ENCODE peak calls at places on chromosomes 11 and 22, in four cellular contexts. One of them, this sample, is unnamed.

GRCh38 chr11:55481416-55481815 is 72.9 kb upstream of the OR4C15 start:
- DNase-seq in endothelial cell: no peak
- DNase-seq in mesendoderm: no peak
- DNase-seq in Daoy: no peak
- DNase-seq in this sample: no peak

GRCh38 chr11:97361812-97362378 is 972.1 kb downstream of the JRKL start:
- DNase-seq in mesendoderm: no peak
- DNase-seq in Daoy: no peak
- DNase-seq in endothelial cell: no peak
- DNase-seq in this sample: no peak

GRCh38 chr22:40635940-40636379 is 559 bp downstream of the MRTFA start:
- DNase-seq in endothelial cell: no peak
- DNase-seq in Daoy: no peak
- DNase-seq in mesendoderm: no peak
- DNase-seq in this sample: no peak

GRCh38 chr11:64448599-64449380 is 89.8 kb downstream of the RPS6KA4 start:
- DNase-seq in mesendoderm: peak; percentile 87
- DNase-seq in Daoy: peak; percentile 87
- DNase-seq in endothelial cell: peak; percentile 92
- DNase-seq in this sample: peak; percentile 93

GRCh38 chr22:19505735-19506126 is 18.5 kb downstream of the CLDN5 start:
- DNase-seq in Daoy: no peak
- DNase-seq in mesendoderm: no peak
- DNase-seq in endothelial cell: no peak
- DNase-seq in this sample: no peak

GRCh38 chr11:66328036-66328306 is 8.3 kb downstream of the RIN1 start:
- DNase-seq in Daoy: peak; percentile 27
- DNase-seq in endothelial cell: no peak
- DNase-seq in mesendoderm: no peak
- DNase-seq in this sample: no peak

GRCh38 chr22:16973591-16974297 is 34.3 kb downstream of the GAB4 start:
- DNase-seq in mesendoderm: no peak
- DNase-seq in Daoy: no peak
- DNase-seq in endothelial cell: no peak
- DNase-seq in this sample: no peak

GRCh38 chr11:35765211-35765610 is 102.6 kb downstream of the TRIM44 start:
- DNase-seq in Daoy: no peak
- DNase-seq in mesendoderm: no peak
- DNase-seq in endothelial cell: no peak
- DNase-seq in this sample: no peak

GRCh38 chr11:44327730-44328691 is 18.1 kb upstream of the ALX4 start:
- DNase-seq in mesendoderm: no peak
- DNase-seq in endothelial cell: no peak
- DNase-seq in Daoy: no peak
- DNase-seq in this sample: no peak

GRCh38 chr11:118202599-118203422 is 22.0 kb downstream of the JAML start:
- DNase-seq in mesendoderm: no peak
- DNase-seq in Daoy: no peak
- DNase-seq in endothelial cell: no peak
- DNase-seq in this sample: no peak

GRCh38 chr11:31798057-31799035 is 12.8 kb downstream of the PAX6 start:
- DNase-seq in mesendoderm: peak; percentile 89
- DNase-seq in endothelial cell: peak; percentile 63
- DNase-seq in Daoy: no peak
- DNase-seq in this sample: no peak

GRCh38 chr11:112042161-112042960 is 17.2 kb downstream of the DLAT start:
- DNase-seq in endothelial cell: no peak
- DNase-seq in mesendoderm: peak; percentile 62
- DNase-seq in Daoy: peak; percentile 51
- DNase-seq in this sample: no peak

GRCh38 chr11:102216433-102217163 is 100.7 kb upstream of the BIRC3 start:
- DNase-seq in endothelial cell: no peak
- DNase-seq in Daoy: no peak
- DNase-seq in mesendoderm: no peak
- DNase-seq in this sample: no peak

GRCh38 chr11:122085264-122085663 is 30.8 kb downstream of the BLID start:
- DNase-seq in mesendoderm: no peak
- DNase-seq in endothelial cell: no peak
- DNase-seq in Daoy: no peak
- DNase-seq in this sample: no peak

GRCh38 chr11:33682446-33682845 is 18.2 kb downstream of the C11orf91 start:
- DNase-seq in mesendoderm: peak; percentile 73
- DNase-seq in Daoy: peak; percentile 42
- DNase-seq in endothelial cell: no peak
- DNase-seq in this sample: no peak

GRCh38 chr22:46748948-46749681 is 11.1 kb upstream of the CERK start:
- DNase-seq in endothelial cell: peak; percentile 50
- DNase-seq in Daoy: peak; percentile 57
- DNase-seq in mesendoderm: no peak
- DNase-seq in this sample: no peak

GRCh38 chr11:27468643-27469332 is 3.8 kb downstream of the LGR4 start:
- DNase-seq in mesendoderm: no peak
- DNase-seq in endothelial cell: no peak
- DNase-seq in Daoy: peak; percentile 28
- DNase-seq in this sample: no peak

GRCh38 chr11:111039982-111040381 is 205.5 kb upstream of the POU2AF2 start:
- DNase-seq in mesendoderm: no peak
- DNase-seq in endothelial cell: no peak
- DNase-seq in Daoy: no peak
- DNase-seq in this sample: no peak

GRCh38 chr11:64745523-64746328 is 1.8 kb upstream of the RASGRP2 start:
- DNase-seq in Daoy: peak; percentile 62
- DNase-seq in endothelial cell: peak; percentile 87
- DNase-seq in mesendoderm: peak; percentile 65
- DNase-seq in this sample: peak; percentile 77

GRCh38 chr11:113553235-113553634 is 78.0 kb upstream of the DRD2 start:
- DNase-seq in Daoy: peak; percentile 94
- DNase-seq in endothelial cell: no peak
- DNase-seq in mesendoderm: peak; percentile 94
- DNase-seq in this sample: no peak

GRCh38 chr11:64954201-64954600 is 17.7 kb downstream of the MAJIN start:
- DNase-seq in Daoy: no peak
- DNase-seq in mesendoderm: no peak
- DNase-seq in endothelial cell: no peak
- DNase-seq in this sample: no peak

GRCh38 chr11:20363149-20363499 is 390 bp upstream of the HTATIP2 start:
- DNase-seq in Daoy: no peak
- DNase-seq in mesendoderm: no peak
- DNase-seq in endothelial cell: no peak
- DNase-seq in this sample: no peak

GRCh38 chr11:56624661-56625110 is 10.0 kb upstream of the OR5M1 start:
- DNase-seq in Daoy: peak; percentile 10
- DNase-seq in endothelial cell: peak; percentile 24
- DNase-seq in mesendoderm: peak; percentile 91
- DNase-seq in this sample: no peak

GRCh38 chr22:31637938-31638618 is 23.9 kb downstream of the PISD start:
- DNase-seq in endothelial cell: no peak
- DNase-seq in Daoy: peak; percentile 49
- DNase-seq in mesendoderm: no peak
- DNase-seq in this sample: no peak

GRCh38 chr11:650482-650881 is 13.4 kb downstream of the DRD4 start:
- DNase-seq in endothelial cell: no peak
- DNase-seq in Daoy: no peak
- DNase-seq in mesendoderm: no peak
- DNase-seq in this sample: no peak

GRCh38 chr11:117239295-117239694 is 6.8 kb downstream of the RNF214 start:
- DNase-seq in Daoy: peak; percentile 77
- DNase-seq in endothelial cell: no peak
- DNase-seq in mesendoderm: peak; percentile 42
- DNase-seq in this sample: no peak

GRCh38 chr22:36325163-36326031 is 62.4 kb downstream of the MYH9 start:
- DNase-seq in endothelial cell: no peak
- DNase-seq in Daoy: peak; percentile 77
- DNase-seq in mesendoderm: no peak
- DNase-seq in this sample: no peak

GRCh38 chr11:46373787-46374740 is 7.4 kb upstream of the MDK start:
- DNase-seq in endothelial cell: no peak
- DNase-seq in mesendoderm: no peak
- DNase-seq in Daoy: no peak
- DNase-seq in this sample: no peak

GRCh38 chr11:9078113-9079041 is 13.0 kb downstream of the SCUBE2 start:
- DNase-seq in Daoy: no peak
- DNase-seq in mesendoderm: no peak
- DNase-seq in endothelial cell: no peak
- DNase-seq in this sample: no peak

GRCh38 chr11:47186076-47186936 is at the start of gene PACSIN3:
- DNase-seq in endothelial cell: peak; percentile 63
- DNase-seq in Daoy: peak; percentile 66
- DNase-seq in mesendoderm: peak; percentile 73
- DNase-seq in this sample: peak; percentile 70

GRCh38 chr22:24751518-24751917 is 23.0 kb downstream of the PIWIL3 start:
- DNase-seq in mesendoderm: no peak
- DNase-seq in Daoy: no peak
- DNase-seq in endothelial cell: no peak
- DNase-seq in this sample: no peak

GRCh38 chr22:24807284-24807950 is 1.4 kb downstream of the SGSM1 start:
- DNase-seq in Daoy: no peak
- DNase-seq in endothelial cell: peak; percentile 14
- DNase-seq in mesendoderm: peak; percentile 42
- DNase-seq in this sample: peak; percentile 70

GRCh38 chr11:117823941-117824420 is 563 bp downstream of the FXYD2 start:
- DNase-seq in Daoy: peak; percentile 36
- DNase-seq in endothelial cell: no peak
- DNase-seq in mesendoderm: no peak
- DNase-seq in this sample: peak; percentile 56

GRCh38 chr11:16791494-16791961 is 53.1 kb downstream of the C11orf58 start:
- DNase-seq in Daoy: peak; percentile 88
- DNase-seq in endothelial cell: no peak
- DNase-seq in mesendoderm: peak; percentile 22
- DNase-seq in this sample: no peak

GRCh38 chr11:21988477-21988876 is 204.4 kb upstream of the ANO5 start:
- DNase-seq in endothelial cell: no peak
- DNase-seq in Daoy: no peak
- DNase-seq in mesendoderm: no peak
- DNase-seq in this sample: peak; percentile 19

This sample was measured in retina.